ENCODE peak calls at places on chromosomes 5 and 9, in nine cellular contexts. One of them, this sample, is unnamed.

GRCh38 chr5:81167544-81167943 is 65.6 kb upstream of the CKMT2 start:
- DNase-seq in stomach: no peak
- DNase-seq in fibroblast of the aortic adventitia: no peak
- DNase-seq in AG20443: no peak
- DNase-seq in NCI-H1417: no peak
- DNase-seq in nucleus accumbens: no peak
- DNase-seq in putamen: no peak
- DNase-seq in GM12878: no peak
- DNase-seq in T-helper 17 cell: no peak
- DNase-seq in this sample: no peak

GRCh38 chr9:35114113-35114847 is 1.4 kb downstream of the ATOSB start:
- DNase-seq in stomach: peak; percentile 64
- DNase-seq in fibroblast of the aortic adventitia: peak; percentile 96
- DNase-seq in AG20443: peak; percentile 89
- DNase-seq in NCI-H1417: peak; percentile 79
- DNase-seq in nucleus accumbens: peak; percentile 63
- DNase-seq in putamen: peak; percentile 64
- DNase-seq in GM12878: no peak
- DNase-seq in T-helper 17 cell: peak; percentile 52
- DNase-seq in this sample: peak; percentile 64

GRCh38 chr5:180130876-180131740 is 59.5 kb upstream of the RNF130 start:
- DNase-seq in stomach: peak; percentile 13
- DNase-seq in fibroblast of the aortic adventitia: no peak
- DNase-seq in AG20443: no peak
- DNase-seq in NCI-H1417: no peak
- DNase-seq in nucleus accumbens: no peak
- DNase-seq in putamen: no peak
- DNase-seq in GM12878: no peak
- DNase-seq in T-helper 17 cell: no peak
- DNase-seq in this sample: no peak

GRCh38 chr9:123866497-123866896 is 63.4 kb downstream of the DENND1A start:
- DNase-seq in stomach: no peak
- DNase-seq in fibroblast of the aortic adventitia: no peak
- DNase-seq in AG20443: no peak
- DNase-seq in NCI-H1417: no peak
- DNase-seq in nucleus accumbens: no peak
- DNase-seq in putamen: no peak
- DNase-seq in GM12878: no peak
- DNase-seq in T-helper 17 cell: no peak
- DNase-seq in this sample: no peak

GRCh38 chr9:131743501-131743900 is 3.6 kb upstream of the RAPGEF1 start:
- DNase-seq in stomach: no peak
- DNase-seq in fibroblast of the aortic adventitia: no peak
- DNase-seq in AG20443: no peak
- DNase-seq in NCI-H1417: no peak
- DNase-seq in nucleus accumbens: no peak
- DNase-seq in putamen: no peak
- DNase-seq in GM12878: no peak
- DNase-seq in T-helper 17 cell: no peak
- DNase-seq in this sample: no peak

GRCh38 chr5:150510460-150511263 is 2.7 kb downstream of the NDST1 start:
- DNase-seq in stomach: peak; percentile 80
- DNase-seq in fibroblast of the aortic adventitia: no peak
- DNase-seq in AG20443: no peak
- DNase-seq in NCI-H1417: no peak
- DNase-seq in nucleus accumbens: no peak
- DNase-seq in putamen: no peak
- DNase-seq in GM12878: no peak
- DNase-seq in T-helper 17 cell: no peak
- DNase-seq in this sample: no peak

GRCh38 chr5:36242534-36243144 is 914 bp upstream of the NADK2 start:
- DNase-seq in stomach: no peak
- DNase-seq in fibroblast of the aortic adventitia: no peak
- DNase-seq in AG20443: peak; percentile 15
- DNase-seq in NCI-H1417: no peak
- DNase-seq in nucleus accumbens: peak; percentile 32
- DNase-seq in putamen: peak; percentile 22
- DNase-seq in GM12878: no peak
- DNase-seq in T-helper 17 cell: no peak
- DNase-seq in this sample: peak; percentile 48

GRCh38 chr5:33850100-33850594 is 41.6 kb downstream of the ADAMTS12 start:
- DNase-seq in stomach: no peak
- DNase-seq in fibroblast of the aortic adventitia: peak; percentile 50
- DNase-seq in AG20443: peak; percentile 33
- DNase-seq in NCI-H1417: no peak
- DNase-seq in nucleus accumbens: no peak
- DNase-seq in putamen: no peak
- DNase-seq in GM12878: peak; percentile 99
- DNase-seq in T-helper 17 cell: no peak
- DNase-seq in this sample: no peak

GRCh38 chr9:124551472-124552339 is 44.5 kb upstream of the NR5A1 start:
- DNase-seq in stomach: peak; percentile 38
- DNase-seq in fibroblast of the aortic adventitia: peak; percentile 56
- DNase-seq in AG20443: peak; percentile 86
- DNase-seq in NCI-H1417: no peak
- DNase-seq in nucleus accumbens: peak; percentile 32
- DNase-seq in putamen: peak; percentile 22
- DNase-seq in GM12878: peak; percentile 4
- DNase-seq in T-helper 17 cell: no peak
- DNase-seq in this sample: no peak

GRCh38 chr5:74798977-74799911 is 32.2 kb downstream of the NSA2 start:
- DNase-seq in stomach: no peak
- DNase-seq in fibroblast of the aortic adventitia: no peak
- DNase-seq in AG20443: no peak
- DNase-seq in NCI-H1417: no peak
- DNase-seq in nucleus accumbens: peak; percentile 17
- DNase-seq in putamen: peak; percentile 74
- DNase-seq in GM12878: no peak
- DNase-seq in T-helper 17 cell: no peak
- DNase-seq in this sample: no peak

GRCh38 chr9:4333787-4334186 is 33.9 kb upstream of the GLIS3 start:
- DNase-seq in stomach: no peak
- DNase-seq in fibroblast of the aortic adventitia: no peak
- DNase-seq in AG20443: no peak
- DNase-seq in NCI-H1417: peak; percentile 3
- DNase-seq in nucleus accumbens: no peak
- DNase-seq in putamen: no peak
- DNase-seq in GM12878: no peak
- DNase-seq in T-helper 17 cell: no peak
- DNase-seq in this sample: no peak

GRCh38 chr5:95027151-95027721 is 257.7 kb downstream of the MCTP1 start:
- DNase-seq in stomach: no peak
- DNase-seq in fibroblast of the aortic adventitia: no peak
- DNase-seq in AG20443: no peak
- DNase-seq in NCI-H1417: no peak
- DNase-seq in nucleus accumbens: no peak
- DNase-seq in putamen: no peak
- DNase-seq in GM12878: no peak
- DNase-seq in T-helper 17 cell: no peak
- DNase-seq in this sample: no peak

GRCh38 chr5:31614147-31615030 is 24.5 kb upstream of the PDZD2 start:
- DNase-seq in stomach: no peak
- DNase-seq in fibroblast of the aortic adventitia: peak; percentile 26
- DNase-seq in AG20443: no peak
- DNase-seq in NCI-H1417: no peak
- DNase-seq in nucleus accumbens: no peak
- DNase-seq in putamen: no peak
- DNase-seq in GM12878: no peak
- DNase-seq in T-helper 17 cell: no peak
- DNase-seq in this sample: no peak

GRCh38 chr5:68169898-68170297 is 45.7 kb upstream of the PIK3R1 start:
- DNase-seq in stomach: no peak
- DNase-seq in fibroblast of the aortic adventitia: no peak
- DNase-seq in AG20443: no peak
- DNase-seq in NCI-H1417: no peak
- DNase-seq in nucleus accumbens: no peak
- DNase-seq in putamen: no peak
- DNase-seq in GM12878: no peak
- DNase-seq in T-helper 17 cell: no peak
- DNase-seq in this sample: peak; percentile 76

GRCh38 chr9:5920860-5921328 is 30.2 kb downstream of the MLANA start:
- DNase-seq in stomach: no peak
- DNase-seq in fibroblast of the aortic adventitia: peak; percentile 2
- DNase-seq in AG20443: peak; percentile 51
- DNase-seq in NCI-H1417: no peak
- DNase-seq in nucleus accumbens: no peak
- DNase-seq in putamen: no peak
- DNase-seq in GM12878: peak; percentile 66
- DNase-seq in T-helper 17 cell: no peak
- DNase-seq in this sample: no peak

GRCh38 chr5:56964173-56964572 is 12.2 kb upstream of the MIER3 start:
- DNase-seq in stomach: no peak
- DNase-seq in fibroblast of the aortic adventitia: no peak
- DNase-seq in AG20443: no peak
- DNase-seq in NCI-H1417: no peak
- DNase-seq in nucleus accumbens: no peak
- DNase-seq in putamen: no peak
- DNase-seq in GM12878: no peak
- DNase-seq in T-helper 17 cell: no peak
- DNase-seq in this sample: no peak

GRCh38 chr5:168159425-168159824 is 132.0 kb upstream of the WWC1 start:
- DNase-seq in stomach: peak; percentile 81
- DNase-seq in fibroblast of the aortic adventitia: no peak
- DNase-seq in AG20443: no peak
- DNase-seq in NCI-H1417: peak; percentile 18
- DNase-seq in nucleus accumbens: no peak
- DNase-seq in putamen: no peak
- DNase-seq in GM12878: no peak
- DNase-seq in T-helper 17 cell: no peak
- DNase-seq in this sample: no peak

GRCh38 chr5:147742151-147742550 is 40.4 kb downstream of the JAKMIP2 start:
- DNase-seq in stomach: no peak
- DNase-seq in fibroblast of the aortic adventitia: no peak
- DNase-seq in AG20443: no peak
- DNase-seq in NCI-H1417: no peak
- DNase-seq in nucleus accumbens: no peak
- DNase-seq in putamen: no peak
- DNase-seq in GM12878: no peak
- DNase-seq in T-helper 17 cell: no peak
- DNase-seq in this sample: no peak

GRCh38 chr5:92864591-92864990 is 716.4 kb downstream of the NR2F1-AS1 start:
- DNase-seq in stomach: no peak
- DNase-seq in fibroblast of the aortic adventitia: no peak
- DNase-seq in AG20443: no peak
- DNase-seq in NCI-H1417: no peak
- DNase-seq in nucleus accumbens: no peak
- DNase-seq in putamen: no peak
- DNase-seq in GM12878: no peak
- DNase-seq in T-helper 17 cell: no peak
- DNase-seq in this sample: no peak

GRCh38 chr5:127440831-127441230 is 76.6 kb upstream of the PRRC1 start:
- DNase-seq in stomach: no peak
- DNase-seq in fibroblast of the aortic adventitia: no peak
- DNase-seq in AG20443: peak; percentile 43
- DNase-seq in NCI-H1417: no peak
- DNase-seq in nucleus accumbens: no peak
- DNase-seq in putamen: no peak
- DNase-seq in GM12878: no peak
- DNase-seq in T-helper 17 cell: no peak
- DNase-seq in this sample: no peak

GRCh38 chr5:124995451-124995850 is 249.0 kb upstream of the ZNF608 start:
- DNase-seq in stomach: no peak
- DNase-seq in fibroblast of the aortic adventitia: peak; percentile 27
- DNase-seq in AG20443: no peak
- DNase-seq in NCI-H1417: no peak
- DNase-seq in nucleus accumbens: no peak
- DNase-seq in putamen: no peak
- DNase-seq in GM12878: no peak
- DNase-seq in T-helper 17 cell: no peak
- DNase-seq in this sample: no peak

GRCh38 chr5:3518576-3518975 is 77.1 kb upstream of the IRX1 start:
- DNase-seq in stomach: no peak
- DNase-seq in fibroblast of the aortic adventitia: no peak
- DNase-seq in AG20443: no peak
- DNase-seq in NCI-H1417: no peak
- DNase-seq in nucleus accumbens: no peak
- DNase-seq in putamen: no peak
- DNase-seq in GM12878: no peak
- DNase-seq in T-helper 17 cell: no peak
- DNase-seq in this sample: no peak

GRCh38 chr9:81649475-81649874 is 39.9 kb downstream of the TLE1 start:
- DNase-seq in stomach: no peak
- DNase-seq in fibroblast of the aortic adventitia: no peak
- DNase-seq in AG20443: no peak
- DNase-seq in NCI-H1417: peak; percentile 27
- DNase-seq in nucleus accumbens: no peak
- DNase-seq in putamen: no peak
- DNase-seq in GM12878: no peak
- DNase-seq in T-helper 17 cell: no peak
- DNase-seq in this sample: no peak

GRCh38 chr9:36204906-36205547 is 14.3 kb downstream of the CLTA start:
- DNase-seq in stomach: no peak
- DNase-seq in fibroblast of the aortic adventitia: no peak
- DNase-seq in AG20443: no peak
- DNase-seq in NCI-H1417: no peak
- DNase-seq in nucleus accumbens: no peak
- DNase-seq in putamen: no peak
- DNase-seq in GM12878: no peak
- DNase-seq in T-helper 17 cell: no peak
- DNase-seq in this sample: no peak

GRCh38 chr9:73149371-73150067 is 2.1 kb upstream of the ANXA1 start:
- DNase-seq in stomach: no peak
- DNase-seq in fibroblast of the aortic adventitia: peak; percentile 86
- DNase-seq in AG20443: peak; percentile 59
- DNase-seq in NCI-H1417: no peak
- DNase-seq in nucleus accumbens: no peak
- DNase-seq in putamen: peak; percentile 42
- DNase-seq in GM12878: peak; percentile 21
- DNase-seq in T-helper 17 cell: no peak
- DNase-seq in this sample: no peak

GRCh38 chr5:59587489-59588337 is 305.8 kb downstream of the PDE4D start:
- DNase-seq in stomach: peak; percentile 47
- DNase-seq in fibroblast of the aortic adventitia: peak; percentile 41
- DNase-seq in AG20443: peak; percentile 72
- DNase-seq in NCI-H1417: peak; percentile 72
- DNase-seq in nucleus accumbens: peak; percentile 87
- DNase-seq in putamen: peak; percentile 88
- DNase-seq in GM12878: no peak
- DNase-seq in T-helper 17 cell: no peak
- DNase-seq in this sample: peak; percentile 10

GRCh38 chr9:113370806-113371325 is 5.9 kb downstream of the HDHD3 start:
- DNase-seq in stomach: no peak
- DNase-seq in fibroblast of the aortic adventitia: no peak
- DNase-seq in AG20443: no peak
- DNase-seq in NCI-H1417: no peak
- DNase-seq in nucleus accumbens: no peak
- DNase-seq in putamen: no peak
- DNase-seq in GM12878: no peak
- DNase-seq in T-helper 17 cell: no peak
- DNase-seq in this sample: no peak

GRCh38 chr5:72459913-72460312 is 47.3 kb downstream of the ZNF366 start:
- DNase-seq in stomach: no peak
- DNase-seq in fibroblast of the aortic adventitia: no peak
- DNase-seq in AG20443: no peak
- DNase-seq in NCI-H1417: no peak
- DNase-seq in nucleus accumbens: no peak
- DNase-seq in putamen: no peak
- DNase-seq in GM12878: no peak
- DNase-seq in T-helper 17 cell: no peak
- DNase-seq in this sample: no peak

GRCh38 chr9:128706671-128707381 is 4.5 kb downstream of the PKN3 start:
- DNase-seq in stomach: no peak
- DNase-seq in fibroblast of the aortic adventitia: no peak
- DNase-seq in AG20443: no peak
- DNase-seq in NCI-H1417: no peak
- DNase-seq in nucleus accumbens: no peak
- DNase-seq in putamen: no peak
- DNase-seq in GM12878: no peak
- DNase-seq in T-helper 17 cell: no peak
- DNase-seq in this sample: peak; percentile 16

GRCh38 chr5:68071243-68071642 is 144.3 kb upstream of the PIK3R1 start:
- DNase-seq in stomach: no peak
- DNase-seq in fibroblast of the aortic adventitia: peak; percentile 16
- DNase-seq in AG20443: no peak
- DNase-seq in NCI-H1417: no peak
- DNase-seq in nucleus accumbens: no peak
- DNase-seq in putamen: no peak
- DNase-seq in GM12878: no peak
- DNase-seq in T-helper 17 cell: no peak
- DNase-seq in this sample: no peak

GRCh38 chr5:125210241-125210947 is 464.0 kb upstream of the ZNF608 start:
- DNase-seq in stomach: no peak
- DNase-seq in fibroblast of the aortic adventitia: no peak
- DNase-seq in AG20443: no peak
- DNase-seq in NCI-H1417: no peak
- DNase-seq in nucleus accumbens: no peak
- DNase-seq in putamen: no peak
- DNase-seq in GM12878: no peak
- DNase-seq in T-helper 17 cell: no peak
- DNase-seq in this sample: no peak

This sample was measured in ovary.